ENCODE peak calls at places on chromosomes 2 and 18, in seven cellular contexts. W, U, B, I, R, X and P are unnamed samples.
A peak's percentile ranks its signal among the peaks of the same experiment; 100 is the strongest.

GRCh38 chr2:29374823-29375222 is 259.6 kb downstream of the CLIP4 start:
- DNase-seq in W (no peak), U (no peak), B (no peak), I (no peak), R (no peak), X (no peak), P (no peak)

GRCh38 chr18:8616026-8616401 is 6.8 kb downstream of the RAB12 start:
- DNase-seq in W (no peak), U (no peak), B (no peak), I (no peak), R (no peak), X (no peak), P (no peak)

GRCh38 chr18:9147440-9148238 is 11.1 kb downstream of the ANKRD12 start:
- DNase-seq in W (peak; percentile 80), U (no peak), B (peak; percentile 85), I (peak; percentile 33), R (peak; percentile 79), X (peak; percentile 85), P (peak; percentile 40)

GRCh38 chr2:62736899-62737559 is 31.5 kb downstream of the EHBP1 start:
- DNase-seq in W (no peak), U (no peak), B (no peak), I (no peak), R (no peak), X (peak; percentile 11), P (no peak)

GRCh38 chr2:169767243-169767888 is 31.3 kb upstream of the SSB start:
- DNase-seq in W (peak; percentile 56), U (peak; percentile 67), B (peak; percentile 76), I (peak; percentile 62), R (peak; percentile 54), X (peak; percentile 69), P (peak; percentile 74)

GRCh38 chr2:171480908-171481307 is 41.4 kb upstream of the CYBRD1 start:
- DNase-seq in W (no peak), U (no peak), B (no peak), I (no peak), R (no peak), X (no peak), P (no peak)

GRCh38 chr18:79948719-79949411 is 2.6 kb downstream of the SLC66A2 start:
- DNase-seq in W (no peak), U (peak; percentile 43), B (no peak), I (no peak), R (no peak), X (no peak), P (no peak)

GRCh38 chr2:100639588-100640195 is 76.9 kb downstream of the PDCL3 start:
- DNase-seq in W (no peak), U (no peak), B (no peak), I (no peak), R (no peak), X (no peak), P (no peak)

GRCh38 chr2:113202305-113203216 is 28.8 kb downstream of the PSD4 start:
- DNase-seq in W (peak; percentile 58), U (no peak), B (no peak), I (no peak), R (no peak), X (no peak), P (no peak)

GRCh38 chr2:26989156-26989555 is 18.7 kb downstream of the MAPRE3 start:
- DNase-seq in W (no peak), U (no peak), B (peak; percentile 31), I (no peak), R (peak; percentile 28), X (no peak), P (no peak)

GRCh38 chr2:82968381-82968780 is 1490.7 kb downstream of the SUCLG1 start:
- DNase-seq in W (no peak), U (no peak), B (peak; percentile 50), I (no peak), R (no peak), X (no peak), P (no peak)

GRCh38 chr2:215149894-215150293 is 11.5 kb upstream of the ABCA12 start:
- DNase-seq in W (no peak), U (no peak), B (no peak), I (no peak), R (no peak), X (no peak), P (no peak)

GRCh38 chr2:237256845-237257244 is 157.1 kb downstream of the COL6A3 start:
- DNase-seq in W (no peak), U (peak; percentile 88), B (peak; percentile 77), I (no peak), R (peak; percentile 65), X (no peak), P (no peak)

GRCh38 chr2:220556658-220557057 is 929.2 kb downstream of the SLC4A3 start:
- DNase-seq in W (no peak), U (no peak), B (peak; percentile 36), I (no peak), R (peak; percentile 72), X (no peak), P (no peak)

GRCh38 chr2:215847056-215847455 is 166.3 kb downstream of the MREG start:
- DNase-seq in W (no peak), U (no peak), B (no peak), I (no peak), R (no peak), X (no peak), P (no peak)

GRCh38 chr2:54898451-54899226 is 151.6 kb downstream of the RTN4 start:
- DNase-seq in W (no peak), U (no peak), B (no peak), I (no peak), R (no peak), X (no peak), P (no peak)

GRCh38 chr2:179861027-179861776 is at the start of gene ZNF385B:
- DNase-seq in W (peak; percentile 83), U (peak; percentile 63), B (peak; percentile 13), I (peak; percentile 17), R (no peak), X (peak; percentile 16), P (peak; percentile 44)

GRCh38 chr2:216107760-216108159 is 1.4 kb upstream of the XRCC5 start:
- DNase-seq in W (no peak), U (no peak), B (no peak), I (no peak), R (no peak), X (no peak), P (no peak)

GRCh38 chr2:23545811-23546210 is 160.8 kb downstream of the KLHL29 start:
- DNase-seq in W (no peak), U (no peak), B (no peak), I (no peak), R (no peak), X (no peak), P (no peak)

GRCh38 chr2:232624554-232624842 is 8.9 kb upstream of the EFHD1 start:
- DNase-seq in W (no peak), U (no peak), B (no peak), I (no peak), R (no peak), X (no peak), P (no peak)

GRCh38 chr2:159968282-159968900 is 94.0 kb downstream of the PLA2R1 start:
- DNase-seq in W (peak; percentile 28), U (no peak), B (peak; percentile 81), I (peak; percentile 45), R (peak; percentile 28), X (peak; percentile 46), P (peak; percentile 43)

GRCh38 chr18:35713545-35713944 is 132.0 kb downstream of the GALNT1 start:
- DNase-seq in W (no peak), U (no peak), B (peak; percentile 69), I (no peak), R (peak; percentile 67), X (no peak), P (no peak)

GRCh38 chr2:38184964-38185603 is 109.1 kb upstream of the CYP1B1 start:
- DNase-seq in W (peak; percentile 4), U (no peak), B (peak; percentile 55), I (peak; percentile 60), R (peak; percentile 37), X (peak; percentile 88), P (peak; percentile 62)

GRCh38 chr2:241036964-241037421 is 38.6 kb downstream of the SNED1 start:
- DNase-seq in W (no peak), U (peak; percentile 56), B (no peak), I (peak; percentile 77), R (no peak), X (peak; percentile 54), P (peak; percentile 80)

GRCh38 chr2:233062447-233062842 is 2.3 kb downstream of the INPP5D start:
- DNase-seq in W (no peak), U (peak; percentile 60), B (no peak), I (no peak), R (no peak), X (no peak), P (no peak)

GRCh38 chr2:150482667-150483260 is 4.7 kb downstream of the RND3 start:
- DNase-seq in W (no peak), U (no peak), B (no peak), I (no peak), R (no peak), X (no peak), P (no peak)

GRCh38 chr18:35155403-35156117 is 85.3 kb upstream of the ZNF397 start:
- DNase-seq in W (no peak), U (no peak), B (no peak), I (no peak), R (peak; percentile 32), X (no peak), P (no peak)

GRCh38 chr2:19868705-19869550 is 32.9 kb downstream of the TTC32 start:
- DNase-seq in W (peak; percentile 8), U (peak; percentile 78), B (peak; percentile 37), I (peak; percentile 66), R (peak; percentile 19), X (peak; percentile 75), P (peak; percentile 62)
- TF ChIP-seq CTCF in W (no peak), U (no peak), B (no peak), I (no peak), R (no peak), X (no peak), P (no peak)

GRCh38 chr2:24579053-24579803 is 88.2 kb downstream of the NCOA1 start:
- DNase-seq in W (peak; percentile 16), U (no peak), B (no peak), I (no peak), R (no peak), X (peak; percentile 24), P (no peak)
- TF ChIP-seq CTCF in W (no peak), U (no peak), B (no peak), I (no peak), R (no peak), X (no peak), P (no peak)

DNA sequence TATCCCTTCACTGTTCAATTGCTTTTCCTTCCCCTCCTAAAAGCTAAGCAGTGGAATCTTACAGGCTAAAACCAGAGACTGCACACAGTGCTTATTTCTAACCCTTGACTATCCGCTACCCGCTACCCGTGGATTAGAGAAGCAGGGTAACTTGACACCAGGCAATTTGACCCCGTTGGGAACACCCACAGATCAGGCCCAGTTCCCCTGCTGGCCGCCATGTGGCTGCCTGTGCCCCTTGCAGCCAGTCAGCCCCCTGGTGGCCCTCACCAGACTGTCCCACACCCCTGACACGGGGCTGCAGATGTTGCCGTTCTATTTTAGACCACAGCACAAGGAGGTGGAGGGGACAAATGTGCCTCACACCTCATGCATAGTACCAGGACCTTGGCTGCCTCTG is 74.8 kb downstream of the TXNL1 start:
- DNase-seq in W (peak; percentile 1), U (no peak), B (no peak), I (no peak), R (no peak), X (peak; percentile 49), P (no peak)
- TF ChIP-seq CTCF in W (peak; percentile 22), U (no peak), B (no peak), I (no peak), R (peak; percentile 34), X (peak; percentile 44), P (peak; percentile 27)

GRCh38 chr18:63203497-63203896 is 116.1 kb downstream of the BCL2 start:
- DNase-seq in W (no peak), U (no peak), B (no peak), I (no peak), R (no peak), X (no peak), P (no peak)
- TF ChIP-seq CTCF in W (no peak), U (no peak), B (no peak), I (no peak), R (no peak), X (no peak), P (no peak)